ENCODE peak calls at places on chromosomes 5 and 9, in seven cellular contexts. S, P, F, W, J, R and Z are unnamed samples.

GRCh38 chr5:139385061-139385889 is 2.2 kb upstream of the SLC23A1 start:
- DNase-seq in J (no peak), S (no peak), P (no peak), F (no peak), R (no peak), W (no peak), Z (no peak)

GRCh38 chr5:163585206-163585605 is 79.8 kb downstream of the MAT2B start:
- DNase-seq in W (peak), R (no peak), J (no peak), F (peak), P (peak), S (no peak), Z (peak)

GRCh38 chr5:158451203-158451982 is 592.4 kb upstream of the CLINT1 start:
- DNase-seq in F (no peak), R (peak), J (no peak), S (no peak), P (peak), W (peak), Z (peak)

GRCh38 chr5:141260458-141261237 is 15.5 kb downstream of the PCDHB15 start:
- DNase-seq in W (peak), R (no peak), P (peak), J (no peak), F (no peak), S (no peak), Z (no peak)

GRCh38 chr5:95726811-95727763 is 4.0 kb upstream of the RHOBTB3 start:
- DNase-seq in J (no peak), W (no peak), F (no peak), S (no peak), R (no peak), P (no peak), Z (no peak)

GRCh38 chr5:124519396-124519795 is 227.0 kb downstream of the ZNF608 start:
- DNase-seq in F (peak), W (peak), R (no peak), S (no peak), P (peak), J (no peak), Z (peak)

GRCh38 chr5:72817639-72818266 is 1.3 kb downstream of the TNPO1 start:
- DNase-seq in P (peak), F (no peak), J (no peak), S (no peak), W (peak), R (no peak), Z (no peak)

GRCh38 chr9:37301369-37302172 is 120.9 kb upstream of the GRHPR start:
- DNase-seq in R (no peak), S (no peak), P (no peak), J (no peak), W (no peak), F (no peak), Z (no peak)

GRCh38 chr9:113910036-113910639 is 34.0 kb downstream of the ZNF618 start:
- DNase-seq in R (no peak), S (no peak), F (no peak), W (no peak), P (no peak), J (no peak), Z (no peak)

GRCh38 chr5:68457298-68457697 is 241.7 kb downstream of the PIK3R1 start:
- DNase-seq in P (no peak), F (no peak), S (no peak), J (no peak), W (no peak), R (no peak), Z (no peak)

GRCh38 chr5:68459500-68460139 is 244.1 kb downstream of the PIK3R1 start:
- DNase-seq in R (no peak), W (no peak), P (no peak), F (no peak), S (no peak), J (no peak), Z (no peak)

GRCh38 chr5:68458416-68458815 is 242.9 kb downstream of the PIK3R1 start:
- DNase-seq in S (no peak), W (no peak), J (no peak), F (no peak), R (no peak), P (no peak), Z (no peak)

GRCh38 chr5:68459093-68459492 is 243.5 kb downstream of the PIK3R1 start:
- DNase-seq in J (no peak), P (no peak), R (no peak), S (no peak), W (no peak), F (no peak), Z (no peak)

GRCh38 chr5:68460147-68460760 is 244.7 kb downstream of the PIK3R1 start:
- DNase-seq in J (no peak), R (no peak), F (no peak), W (peak), P (peak), S (peak), Z (peak)
- TF ChIP-seq CTCF in J (peak), R (peak), F (peak), W (peak), P (peak), S (peak), Z (peak)

GRCh38 chr9:135960328-135961276 is 571 bp downstream of the UBAC1 start:
- DNase-seq in J (no peak), W (peak), R (no peak), P (peak), S (peak), F (no peak), Z (no peak)
- TF ChIP-seq CTCF in J (no peak), W (no peak), R (no peak), P (no peak), S (no peak), F (no peak), Z (no peak)

DNA sequence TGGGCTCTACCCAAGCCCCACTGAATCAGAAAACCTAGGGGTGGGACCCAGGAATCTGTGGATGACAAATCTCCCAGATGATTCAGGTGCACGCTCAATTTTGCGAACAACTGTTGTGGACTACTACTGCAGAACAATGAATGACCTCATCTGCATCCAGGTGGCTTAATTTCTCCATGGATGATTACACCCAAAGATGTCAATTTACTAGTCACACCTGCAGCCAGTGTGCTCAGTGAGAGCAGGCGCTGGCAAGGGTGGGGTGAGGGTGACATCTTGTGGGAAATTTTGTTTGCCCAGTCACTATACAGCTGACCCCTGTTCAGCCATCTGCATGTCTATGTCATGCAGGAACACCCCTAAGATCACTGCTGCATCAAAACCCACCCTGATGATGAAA is 118.2 kb downstream of the ENTREP1 start:
- DNase-seq in F (no peak), R (no peak), S (no peak), P (no peak), W (no peak), J (no peak), Z (no peak)
- TF ChIP-seq CTCF in F (no peak), R (no peak), S (no peak), P (no peak), W (no peak), J (no peak), Z (no peak)

DNA sequence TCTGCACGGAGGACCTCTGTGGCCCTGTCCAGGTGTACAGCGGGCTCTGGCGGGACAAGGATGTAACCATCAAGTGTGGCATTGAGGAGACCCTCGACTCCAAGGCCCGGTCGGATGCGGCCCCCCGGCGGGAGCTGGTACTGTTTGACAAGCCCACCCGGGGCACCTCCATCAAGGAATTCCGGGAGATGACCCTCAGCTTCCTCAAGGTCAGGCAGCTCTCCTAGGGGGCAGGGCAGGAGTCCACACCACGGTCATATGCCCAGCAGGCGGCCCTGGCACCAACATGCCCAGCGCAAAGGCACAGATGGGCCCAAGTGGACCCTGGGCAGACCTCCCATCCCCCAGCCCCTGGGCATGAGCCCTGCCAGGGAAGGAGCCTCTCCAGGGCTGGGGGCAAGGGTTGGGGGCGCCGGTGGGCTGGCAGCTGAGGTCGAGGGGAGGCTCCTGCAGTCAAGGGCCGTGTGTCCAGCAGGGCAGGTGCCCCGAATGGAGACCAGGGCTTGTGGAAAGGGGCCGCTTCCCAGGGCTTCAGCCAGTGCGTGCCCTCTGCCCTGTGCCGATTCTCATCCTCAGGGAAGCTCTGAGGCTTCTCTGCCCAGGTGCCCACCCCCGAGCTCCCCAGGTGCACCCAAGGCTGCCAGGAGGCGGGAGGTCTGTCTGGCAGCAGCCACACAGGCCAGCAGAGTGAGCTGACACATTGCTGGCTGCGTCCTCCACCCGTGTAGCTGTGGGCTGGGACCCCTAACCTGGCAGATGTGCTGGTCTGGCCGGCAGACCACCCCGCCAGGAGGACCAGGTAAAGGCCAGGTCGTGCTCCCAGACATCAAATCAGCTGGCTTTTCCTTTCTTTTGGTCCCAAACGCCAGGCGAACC is 10.0 kb downstream of the DIPK1B start:
- DNase-seq in J (no peak), R (no peak), S (no peak), P (no peak), W (no peak), F (no peak), Z (no peak)
- TF ChIP-seq CTCF in J (no peak), R (no peak), S (no peak), P (no peak), W (no peak), F (no peak), Z (no peak)

GRCh38 chr5:180291234-180291940 is 496 bp downstream of the MAPK9 start:
- DNase-seq in S (peak), F (no peak), R (no peak), W (no peak), J (no peak), P (no peak), Z (no peak)
- TF ChIP-seq CTCF in S (peak), F (peak), R (no peak), W (no peak), J (no peak), P (no peak), Z (peak)

DNA sequence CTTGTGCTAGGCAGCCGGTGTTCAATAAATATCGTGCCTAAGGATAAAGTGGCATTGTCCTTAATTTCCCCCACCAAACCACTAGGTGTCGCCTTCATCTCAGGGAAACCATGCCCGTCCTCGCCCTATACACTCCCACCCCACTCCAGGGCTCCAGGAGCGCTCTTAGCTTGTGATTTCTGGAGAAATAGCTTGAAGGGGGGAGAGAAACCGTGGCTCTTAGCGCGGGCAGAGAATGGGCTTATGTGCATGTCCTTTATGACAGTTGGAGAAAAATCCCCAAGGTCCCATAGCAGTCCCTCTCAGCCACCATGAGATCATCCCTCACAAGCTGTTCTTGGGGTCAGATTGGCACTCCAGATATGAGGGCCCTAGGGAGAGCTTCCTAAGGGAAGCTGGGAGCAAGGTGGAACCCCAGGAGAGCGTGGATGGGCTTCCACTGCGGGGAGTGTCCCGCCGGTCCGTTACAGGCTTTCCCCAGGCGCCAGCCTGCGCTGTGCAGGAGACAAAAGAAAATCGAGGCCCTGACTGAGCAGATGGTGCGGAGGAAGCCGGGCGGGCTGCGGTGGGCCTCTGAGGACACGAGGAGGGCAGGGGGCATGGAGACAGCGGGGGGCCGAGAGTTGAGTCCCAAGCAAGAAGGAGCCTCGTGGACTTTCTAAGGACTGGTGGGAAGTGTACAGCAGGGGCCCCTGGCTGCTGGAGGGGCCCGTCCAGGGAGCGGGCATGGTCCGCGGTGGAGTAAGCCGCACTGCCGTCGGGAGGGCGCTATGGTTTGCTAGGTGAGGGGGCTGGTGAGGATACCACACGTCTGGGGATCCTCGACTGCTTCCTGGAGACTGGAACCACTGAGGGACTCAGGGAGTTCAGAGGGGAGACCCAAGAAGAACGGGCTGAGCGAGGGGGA is 753 bp upstream of the NPR2 start:
- DNase-seq in S (peak), F (peak), J (no peak), R (peak), P (peak), W (peak), Z (peak)
- TF ChIP-seq CTCF in S (peak), F (peak), J (peak), R (peak), P (peak), W (peak), Z (peak)

DNA sequence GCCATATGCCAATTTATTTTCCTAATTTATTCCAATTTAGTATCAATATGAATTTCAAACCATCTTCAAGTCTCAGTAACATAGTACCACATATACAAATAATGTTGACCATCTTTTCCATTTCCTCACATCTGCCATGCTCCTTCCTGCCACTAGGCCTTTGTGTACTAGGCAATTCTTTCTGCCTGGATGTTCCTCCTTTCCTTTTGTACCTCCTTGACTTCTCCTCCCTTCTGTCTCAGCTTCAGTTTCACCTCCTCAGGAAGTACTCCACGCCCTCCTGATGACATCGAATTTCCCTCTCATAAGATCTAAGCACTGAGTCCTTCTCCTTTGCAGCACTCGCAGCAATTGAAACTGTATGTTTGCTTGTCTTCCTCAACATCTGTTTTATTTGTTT is 53.9 kb downstream of the MEF2C start:
- DNase-seq in S (no peak), F (no peak), W (no peak), P (peak), J (no peak), R (no peak), Z (no peak)
- TF ChIP-seq CTCF in S (peak), F (peak), W (peak), P (peak), J (no peak), R (peak), Z (peak)

DNA sequence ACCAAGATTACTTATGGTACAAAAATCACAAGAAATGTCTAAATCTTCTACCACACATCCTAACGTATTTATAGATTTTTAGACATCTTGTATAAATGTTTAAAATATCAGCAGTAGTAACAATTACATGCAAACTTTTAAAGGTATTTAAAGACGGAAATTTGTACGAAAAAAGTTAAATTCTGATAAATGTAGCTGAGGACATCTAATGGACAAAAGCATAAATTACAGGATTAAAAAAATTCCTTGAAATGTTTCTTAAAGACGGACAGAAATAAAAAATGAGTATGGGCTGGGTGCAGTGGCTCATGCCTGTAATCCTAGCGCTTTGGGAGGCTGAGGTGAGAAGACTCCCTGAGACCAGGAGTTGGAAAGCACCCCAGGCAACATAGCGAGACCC is 15.8 kb downstream of the ERCC8 start:
- DNase-seq in P (peak), R (no peak), F (no peak), J (no peak), S (no peak), W (peak), Z (no peak)
- TF ChIP-seq CTCF in P (peak), R (no peak), F (peak), J (no peak), S (peak), W (peak), Z (peak)